ENCODE peak calls at places on chromosome 12, in ten cellular contexts. R is choroid plexus epithelial cell; D is stimulated activated CD8-positive, alpha-beta memory T cell treated with anti-CD3 and anti-CD28 coated beads, Interleukin-15, amount 100 ng/mL, for 24 hours; E is epithelial cell of esophagus; S is EH; F is IMR-90; A is hypothalamus; W is lower lobe of right lung; Y is fibroblast of pulmonary artery; P is stimulated activated CD4-positive, alpha-beta T cell treated with anti-CD3 and anti-CD28 coated beads, Interleukin-1b, Interleukin-23, amount 100 ng/mL, for 1 hour. Z is an unnamed sample.

GRCh38 chr12:14961466-14962155 is at the start of gene ARHGDIB:
- DNase-seq in R (peak), D (no peak), E (peak), S (peak), F (no peak), A (no peak), W (peak), Y (peak), P (no peak), Z (peak)

GRCh38 chr12:86530996-86531655 is 274.9 kb upstream of the MGAT4C start:
- DNase-seq in R (peak), D (no peak), E (peak), S (no peak), F (no peak), A (no peak), W (no peak), Y (peak), P (no peak), Z (no peak)

GRCh38 chr12:117051380-117051779 is 47.8 kb downstream of the TESC start:
- DNase-seq in R (no peak), D (no peak), E (no peak), S (no peak), F (no peak), A (no peak), W (no peak), Y (no peak), P (no peak), Z (no peak)

GRCh38 chr12:14576896-14577295 is 9.2 kb upstream of the PLBD1 start:
- DNase-seq in R (no peak), D (no peak), E (no peak), S (no peak), F (no peak), A (no peak), W (no peak), Y (no peak), P (no peak), Z (no peak)

GRCh38 chr12:98352218-98352811 is 163.1 kb upstream of the TMPO start:
- DNase-seq in R (peak), D (no peak), E (peak), S (peak), F (peak), A (no peak), W (no peak), Y (peak), P (no peak), Z (no peak)

GRCh38 chr12:53343449-53343848 is 7.3 kb upstream of the SP7 start:
- DNase-seq in R (peak), D (no peak), E (no peak), S (no peak), F (no peak), A (no peak), W (no peak), Y (no peak), P (no peak), Z (no peak)

GRCh38 chr12:15708396-15709070 is 80.7 kb downstream of the EPS8 start:
- DNase-seq in R (no peak), D (no peak), E (no peak), S (no peak), F (no peak), A (no peak), W (no peak), Y (no peak), P (no peak), Z (no peak)

GRCh38 chr12:3195859-3196483 is 118.8 kb downstream of the TSPAN9 start:
- DNase-seq in R (no peak), D (no peak), E (no peak), S (no peak), F (no peak), A (no peak), W (no peak), Y (no peak), P (no peak), Z (no peak)

GRCh38 chr12:25518512-25518911 is 34.6 kb downstream of the LMNTD1 start:
- DNase-seq in R (peak), D (no peak), E (peak), S (peak), F (peak), A (no peak), W (no peak), Y (no peak), P (no peak), Z (no peak)

GRCh38 chr12:70598467-70599194 is 38.6 kb downstream of the PTPRB start:
- DNase-seq in R (no peak), D (no peak), E (no peak), S (no peak), F (no peak), A (no peak), W (no peak), Y (peak), P (no peak), Z (no peak)

GRCh38 chr12:54416908-54417603 is 2.0 kb downstream of the ITGA5 start:
- DNase-seq in R (no peak), D (no peak), E (no peak), S (no peak), F (no peak), A (no peak), W (no peak), Y (peak), P (no peak), Z (no peak)

GRCh38 chr12:98053202-98053601 is 462.2 kb upstream of the TMPO start:
- DNase-seq in R (no peak), D (no peak), E (no peak), S (no peak), F (no peak), A (no peak), W (no peak), Y (no peak), P (no peak), Z (no peak)

GRCh38 chr12:53746592-53747491 is 4.9 kb downstream of the CISTR start:
- DNase-seq in R (peak), D (peak), E (peak), S (peak), F (peak), A (peak), W (peak), Y (peak), P (peak), Z (peak)

GRCh38 chr12:94707892-94708291 is 57.5 kb upstream of the TMCC3 start:
- DNase-seq in R (peak), D (no peak), E (no peak), S (peak), F (peak), A (no peak), W (no peak), Y (peak), P (no peak), Z (no peak)

GRCh38 chr12:27003421-27004311 is 10.5 kb downstream of the TM7SF3 start:
- DNase-seq in R (no peak), D (no peak), E (no peak), S (no peak), F (no peak), A (no peak), W (no peak), Y (no peak), P (no peak), Z (no peak)

GRCh38 chr12:26338574-26339572 is 143.5 kb downstream of the SSPN start:
- DNase-seq in R (peak), D (no peak), E (peak), S (peak), F (peak), A (peak), W (no peak), Y (peak), P (no peak), Z (no peak)

GRCh38 chr12:65685514-65685913 is 138.8 kb upstream of the HMGA2 start:
- DNase-seq in R (peak), D (no peak), E (peak), S (peak), F (peak), A (no peak), W (no peak), Y (peak), P (no peak), Z (no peak)

GRCh38 chr12:34399631-34400422 is 377.5 kb downstream of the ALG10 start:
- DNase-seq in R (no peak), D (no peak), E (no peak), S (no peak), F (no peak), A (no peak), W (peak), Y (no peak), P (no peak), Z (no peak)

GRCh38 chr12:26046886-26047285 is 78.0 kb downstream of the BHLHE41 start:
- DNase-seq in R (no peak), D (no peak), E (no peak), S (no peak), F (no peak), A (no peak), W (no peak), Y (no peak), P (no peak), Z (no peak)

GRCh38 chr12:45342171-45342570 is 126.3 kb downstream of the ANO6 start:
- DNase-seq in R (no peak), D (no peak), E (no peak), S (no peak), F (no peak), A (no peak), W (no peak), Y (no peak), P (no peak), Z (no peak)